ENCODE peak calls at places on chromosomes 4 and X, in five cellular contexts. I is suprapubic skin; S is CD4-positive, CD25-positive, alpha-beta regulatory T cell; W is small intestine; K is foreskin keratinocyte. G is an unnamed sample.

GRCh38 chrX:48530736-48531135 is 8.8 kb upstream of the TBC1D25 start:
- DNase-seq in K (peak), I (no peak), S (no peak), W (no peak), G (no peak)

GRCh38 chr4:122500852-122501501 is 44.5 kb upstream of the IL2 start:
- DNase-seq in I (no peak), W (no peak), S (no peak), K (no peak), G (no peak)

GRCh38 chr4:124306352-124306751 is 406.2 kb downstream of the ANKRD50 start:
- DNase-seq in I (no peak), W (no peak), S (no peak), K (no peak), G (no peak)

GRCh38 chrX:9670136-9670905 is 95.3 kb downstream of the GPR143 start:
- DNase-seq in I (no peak), W (no peak), K (no peak), S (no peak), G (no peak)

GRCh38 chrX:140434347-140434746 is 70.5 kb downstream of the SOX3 start:
- DNase-seq in I (no peak), K (no peak), S (no peak), W (no peak), G (no peak)

GRCh38 chr4:336099-336892 is 1.3 kb upstream of the ZNF141 start:
- DNase-seq in I (peak), S (no peak), K (no peak), W (no peak), G (no peak)

GRCh38 chr4:155060419-155060818 is 148.0 kb upstream of the NPY2R start:
- DNase-seq in I (no peak), W (no peak), S (no peak), K (no peak), G (no peak)

GRCh38 chr4:182698212-182698611 is 219.0 kb downstream of the DCTD start:
- DNase-seq in I (no peak), K (peak), S (no peak), W (peak), G (no peak)

GRCh38 chrX:37578045-37578444 is 6.6 kb downstream of the LANCL3 start:
- DNase-seq in S (no peak), W (no peak), K (peak), I (no peak), G (no peak)

GRCh38 chr4:74410741-74411140 is 34.2 kb upstream of the AREG start:
- DNase-seq in K (no peak), I (no peak), S (no peak), W (no peak), G (no peak)

GRCh38 chr4:60617731-60618130 is 582.4 kb upstream of the ADGRL3 start:
- DNase-seq in K (no peak), S (no peak), I (no peak), W (no peak), G (no peak)

GRCh38 chr4:53541577-53542206 is 49.6 kb downstream of the LNX1 start:
- DNase-seq in K (peak), S (no peak), W (no peak), I (no peak), G (no peak)

GRCh38 chr4:73267050-73267449 is 8.5 kb upstream of the ANKRD17 start:
- DNase-seq in S (no peak), K (no peak), I (no peak), W (no peak), G (no peak)

GRCh38 chr4:5760936-5761480 is 50.0 kb downstream of the EVC start:
- DNase-seq in I (no peak), S (no peak), K (no peak), W (no peak), G (no peak)

GRCh38 chr4:98284640-98285046 is 23.5 kb downstream of the RAP1GDS1 start:
- DNase-seq in S (no peak), K (no peak), I (no peak), W (no peak), G (no peak)

GRCh38 chrX:111288841-111289240 is 18.6 kb upstream of the CAPN6 start:
- DNase-seq in I (no peak), W (no peak), S (no peak), K (no peak), G (no peak)

GRCh38 chr4:62053974-62054373 is 853.8 kb downstream of the ADGRL3 start:
- DNase-seq in I (no peak), S (no peak), W (no peak), K (no peak), G (no peak)

GRCh38 chr4:64305565-64306254 is 103.5 kb downstream of the TECRL start:
- DNase-seq in I (no peak), S (no peak), K (no peak), W (no peak), G (no peak)

GRCh38 chr4:110510955-110511544 is 35.1 kb downstream of the ENPEP start:
- DNase-seq in I (no peak), S (peak), W (peak), K (no peak), G (no peak)

GRCh38 chrX:10972731-10973130 is 138.4 kb upstream of the HCCS start:
- DNase-seq in I (no peak), K (no peak), S (no peak), W (no peak), G (no peak)

GRCh38 chr4:168864831-168865541 is 145.1 kb downstream of the CBR4 start:
- DNase-seq in S (no peak), W (no peak), I (no peak), K (no peak), G (no peak)
- H3K27ac ChIP-seq in S (no peak), W (no peak), I (peak), K (no peak), G (no peak)

GRCh38 chr4:186719925-186720694 is 3.5 kb downstream of the FAT1 start:
- DNase-seq in K (no peak), I (no peak), W (peak), S (peak), G (no peak)

GRCh38 chr4:186723207-186724047 is at the start of gene FAT1:
- DNase-seq in S (no peak), W (peak), K (no peak), I (peak), G (no peak)

GRCh38 chr4:186724048-186724860 is 598 bp upstream of the FAT1 start:
- DNase-seq in I (peak), S (no peak), K (no peak), W (peak), G (no peak)

GRCh38 chr4:186724861-186725419 is 1.3 kb upstream of the FAT1 start:
- DNase-seq in S (no peak), I (no peak), K (no peak), W (peak), G (no peak)

GRCh38 chr4:186722856-186723206 is 825 bp downstream of the FAT1 start:
- DNase-seq in W (no peak), K (no peak), I (no peak), S (no peak), G (no peak)
- H3K27ac ChIP-seq in W (no peak), K (peak), I (peak), S (no peak), G (no peak)

GRCh38 chr4:40419231-40419912 is 84.2 kb downstream of the CHRNA9 start:
- DNase-seq in W (peak), S (no peak), I (no peak), K (no peak), G (no peak)

GRCh38 chr4:40423735-40424134 is 88.6 kb downstream of the CHRNA9 start:
- DNase-seq in I (no peak), W (no peak), K (peak), S (no peak), G (no peak)

GRCh38 chr4:40418430-40419230 is 83.5 kb downstream of the CHRNA9 start:
- DNase-seq in W (peak), K (no peak), S (no peak), I (no peak), G (no peak)

GRCh38 chr4:40422309-40422708 is 87.2 kb downstream of the CHRNA9 start:
- DNase-seq in W (peak), S (no peak), I (no peak), K (no peak), G (no peak)

GRCh38 chr4:40421839-40422238 is 86.7 kb downstream of the CHRNA9 start:
- DNase-seq in K (no peak), W (no peak), S (no peak), I (no peak), G (no peak)
- H3K27ac ChIP-seq in K (no peak), W (no peak), S (no peak), I (no peak), G (no peak)

GRCh38 chr4:156942991-156943390 is 28.6 kb downstream of the PDGFC start:
- DNase-seq in K (no peak), I (no peak), S (no peak), W (no peak), G (no peak)
- H3K27ac ChIP-seq in K (peak), I (no peak), S (no peak), W (no peak), G (no peak)

GRCh38 chr4:85659626-85660213 is 184.8 kb downstream of the ARHGAP24 start:
- DNase-seq in K (no peak), W (no peak), S (no peak), I (no peak), G (no peak)

GRCh38 chr4:85657143-85657542 is 182.2 kb downstream of the ARHGAP24 start:
- DNase-seq in W (no peak), I (no peak), S (no peak), K (no peak), G (no peak)

GRCh38 chr4:85658766-85659439 is 184.0 kb downstream of the ARHGAP24 start:
- DNase-seq in W (no peak), K (no peak), I (no peak), S (no peak), G (no peak)
- H3K27ac ChIP-seq in W (no peak), K (no peak), I (no peak), S (no peak), G (no peak)

GRCh38 chr4:94533405-94534223 is 81.9 kb downstream of the PDLIM5 start:
- DNase-seq in W (peak), S (no peak), I (no peak), K (no peak), G (no peak)

GRCh38 chr4:94538229-94538628 is 86.5 kb downstream of the PDLIM5 start:
- DNase-seq in S (no peak), I (no peak), W (no peak), K (no peak), G (no peak)

GRCh38 chr4:94534401-94535312 is 82.9 kb downstream of the PDLIM5 start:
- DNase-seq in I (no peak), S (no peak), W (peak), K (no peak), G (no peak)

GRCh38 chr4:94536649-94537464 is 85.1 kb downstream of the PDLIM5 start:
- DNase-seq in K (no peak), I (no peak), S (no peak), W (no peak), G (no peak)

GRCh38 chr4:94536049-94536448 is 84.3 kb downstream of the PDLIM5 start:
- DNase-seq in I (no peak), S (no peak), W (no peak), K (no peak), G (no peak)
- H3K27ac ChIP-seq in I (no peak), S (no peak), W (no peak), K (no peak), G (no peak)

DNA sequence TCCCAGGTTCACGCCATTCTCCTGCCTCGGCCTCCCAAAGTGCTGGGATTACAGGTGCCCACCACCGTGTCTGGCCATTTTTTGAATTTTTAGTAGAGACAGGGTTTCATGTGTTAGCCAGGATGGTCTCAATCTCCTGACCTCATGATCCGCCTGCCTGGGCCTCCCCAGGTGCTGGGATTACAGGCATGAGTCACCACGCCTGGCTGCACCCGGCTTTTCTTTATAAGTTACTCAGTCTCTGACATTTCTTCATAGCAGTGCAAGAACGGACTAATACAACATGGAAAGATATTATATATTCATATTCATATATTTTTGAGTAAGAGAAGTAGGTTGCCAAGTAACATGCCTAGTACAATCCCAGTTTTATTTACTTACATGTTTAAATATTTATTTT is 22.9 kb downstream of the SHROOM3 start:
- DNase-seq in S (no peak), K (peak), W (no peak), I (no peak), G (no peak)
- H3K27ac ChIP-seq in S (no peak), K (no peak), W (no peak), I (no peak), G (no peak)

GRCh38 chr4:152937280-152937534 is 1.1 kb downstream of the FHDC1 start:
- DNase-seq in I (no peak), W (no peak), K (no peak), S (no peak), G (no peak)

GRCh38 chr4:152937535-152938236 is 1.6 kb downstream of the FHDC1 start:
- DNase-seq in I (no peak), W (peak), S (peak), K (peak), G (no peak)

GRCh38 chr4:152935138-152935537 is 985 bp upstream of the FHDC1 start:
- DNase-seq in W (peak), S (peak), I (no peak), K (peak), G (no peak)

GRCh38 chr4:152936446-152937279 is 540 bp downstream of the FHDC1 start:
- DNase-seq in W (peak), K (peak), S (peak), I (no peak), G (no peak)

GRCh38 chr4:152935661-152936445 is at the start of gene FHDC1:
- DNase-seq in K (peak), S (peak), I (peak), W (peak), G (no peak)
- H3K27ac ChIP-seq in K (peak), S (no peak), I (peak), W (peak), G (no peak)

GRCh38 chrX:46904626-46905025 is 7.6 kb upstream of the JADE3 start:
- DNase-seq in S (no peak), I (no peak), K (no peak), W (no peak), G (no peak)
- H3K27ac ChIP-seq in S (no peak), I (no peak), K (no peak), W (no peak), G (no peak)

DNA sequence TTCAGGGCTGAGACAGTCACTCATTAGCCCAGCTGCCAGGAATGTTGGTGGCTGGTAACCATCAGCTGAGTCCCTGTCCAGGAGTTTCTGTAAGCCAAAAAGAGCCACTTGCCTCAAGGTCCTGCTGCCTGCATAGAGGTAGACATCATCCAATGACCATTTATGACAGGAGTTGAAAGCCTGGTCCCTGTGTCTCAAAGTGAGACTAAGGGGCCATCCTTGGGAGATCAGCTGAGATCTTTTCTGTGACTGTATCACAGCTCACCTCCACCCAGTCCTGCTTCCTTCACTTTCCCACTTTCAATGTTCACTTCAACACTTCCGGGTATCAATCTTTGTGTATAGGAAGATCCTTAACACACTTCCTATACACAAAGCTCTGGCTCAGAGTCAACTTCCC is 28.4 kb upstream of the MAOA start:
- DNase-seq in S (no peak), K (no peak), I (no peak), W (no peak), G (no peak)
- H3K27ac ChIP-seq in S (no peak), K (no peak), I (no peak), W (no peak), G (no peak)

G was measured in CD4-positive, alpha-beta T cell.